ENCODE peak calls at places on chromosomes 11 and 22, in seven cellular contexts. P is epithelial cell of prostate; S is activated CD8-positive, alpha-beta memory T cell treated with anti-CD3 and anti-CD28 coated beads for 48 hours; Z is heart left ventricle; W is COR-L47; Q is cardiac fibroblast; K is NCI-H2081. U is an unnamed sample.
A peak's percentile ranks its signal among the peaks of the same experiment; 100 is the strongest.

GRCh38 chr11:45252134-45252856 is 33.8 kb downstream of the SYT13 start:
- DNase-seq in P (no peak), S (no peak), Z (peak; percentile 69), W (peak; percentile 15), Q (peak; percentile 67), K (no peak), U (peak; percentile 45)

GRCh38 chr22:41237707-41238569 is 2.8 kb downstream of the CHADL start:
- DNase-seq in P (no peak), S (peak; percentile 52), Z (peak; percentile 82), W (peak; percentile 29), Q (peak; percentile 31), K (peak; percentile 41), U (no peak)

GRCh38 chr11:66904055-66904454 is 47.2 kb downstream of the LRFN4 start:
- DNase-seq in P (no peak), S (no peak), Z (no peak), W (no peak), Q (peak; percentile 27), K (no peak), U (no peak)

GRCh38 chr11:118135051-118135795 is 17.4 kb downstream of the SCN4B start:
- DNase-seq in P (no peak), S (no peak), Z (no peak), W (no peak), Q (no peak), K (no peak), U (no peak)

GRCh38 chr11:102184269-102184987 is 74.2 kb downstream of the YAP1 start:
- DNase-seq in P (no peak), S (no peak), Z (no peak), W (no peak), Q (peak; percentile 36), K (no peak), U (no peak)

GRCh38 chr11:19080579-19080993 is 20.1 kb upstream of the MRGPRX2 start:
- DNase-seq in P (peak; percentile 72), S (no peak), Z (no peak), W (no peak), Q (peak; percentile 75), K (no peak), U (no peak)

GRCh38 chr22:38567531-38568245 is 2.3 kb downstream of the DMC1 start:
- DNase-seq in P (no peak), S (no peak), Z (no peak), W (no peak), Q (no peak), K (no peak), U (no peak)

GRCh38 chr11:119645018-119645417 is 84.0 kb downstream of the NECTIN1 start:
- DNase-seq in P (no peak), S (no peak), Z (no peak), W (no peak), Q (no peak), K (no peak), U (no peak)

GRCh38 chr11:44304091-44305084 is 5.6 kb downstream of the ALX4 start:
- DNase-seq in P (no peak), S (no peak), Z (no peak), W (no peak), Q (no peak), K (no peak), U (no peak)

GRCh38 chr22:25659413-25659812 is 82.6 kb upstream of the MYO18B start:
- DNase-seq in P (no peak), S (no peak), Z (no peak), W (no peak), Q (no peak), K (no peak), U (no peak)

GRCh38 chr22:21070690-21071615 is 25.2 kb downstream of the LRRC74B start:
- DNase-seq in P (no peak), S (no peak), Z (no peak), W (no peak), Q (no peak), K (no peak), U (no peak)

GRCh38 chr11:45180158-45180887 is 33.9 kb downstream of the PRDM11 start:
- DNase-seq in P (no peak), S (no peak), Z (peak; percentile 73), W (peak; percentile 65), Q (no peak), K (peak; percentile 53), U (peak; percentile 76)

GRCh38 chr22:35230839-35231584 is 26.3 kb upstream of the HMGXB4 start:
- DNase-seq in P (no peak), S (no peak), Z (no peak), W (peak; percentile 72), Q (no peak), K (peak; percentile 41), U (no peak)

GRCh38 chr11:60859616-60860250 is 4.0 kb upstream of the PTGDR2 start:
- DNase-seq in P (no peak), S (no peak), Z (no peak), W (no peak), Q (no peak), K (no peak), U (no peak)

GRCh38 chr22:38572065-38572464 is 2.1 kb upstream of the DMC1 start:
- DNase-seq in P (no peak), S (no peak), Z (no peak), W (peak; percentile 22), Q (peak; percentile 77), K (peak; percentile 19), U (peak; percentile 35)

GRCh38 chr11:114110123-114110522 is 50.6 kb downstream of the ZBTB16 start:
- DNase-seq in P (no peak), S (no peak), Z (no peak), W (no peak), Q (no peak), K (no peak), U (no peak)

GRCh38 chr22:37912171-37912570 is 6.1 kb downstream of the MICALL1 start:
- DNase-seq in P (no peak), S (no peak), Z (no peak), W (no peak), Q (no peak), K (no peak), U (no peak)

GRCh38 chr11:60221706-60222105 is 21.2 kb downstream of the MS4A4E start:
- DNase-seq in P (no peak), S (no peak), Z (no peak), W (no peak), Q (no peak), K (no peak), U (no peak)

GRCh38 chr11:36105743-36106581 is 162.1 kb downstream of the LDLRAD3 start:
- DNase-seq in P (no peak), S (no peak), Z (no peak), W (no peak), Q (no peak), K (no peak), U (no peak)

U was measured in HTR-8/SVneo.